ENCODE peak calls at places on chromosome 19, in six cellular contexts. One of them, this sample, is unnamed.

GRCh38 chr19:13116282-13117175 is at the start of gene TRMT1:
- DNase-seq in uterus: peak
- DNase-seq in hepatocyte: peak
- DNase-seq in cardiac muscle cell: peak
- DNase-seq in transverse colon: peak
- DNase-seq in right lobe of liver: peak
- DNase-seq in this sample: peak

GRCh38 chr19:50159078-50159477 is 4.0 kb downstream of the IZUMO2 start:
- DNase-seq in uterus: no peak
- DNase-seq in hepatocyte: no peak
- DNase-seq in cardiac muscle cell: no peak
- DNase-seq in transverse colon: no peak
- DNase-seq in right lobe of liver: no peak
- DNase-seq in this sample: no peak

GRCh38 chr19:4641132-4641531 is 1.8 kb downstream of the TNFAIP8L1 start:
- DNase-seq in uterus: no peak
- DNase-seq in hepatocyte: peak
- DNase-seq in cardiac muscle cell: no peak
- DNase-seq in transverse colon: no peak
- DNase-seq in right lobe of liver: no peak
- DNase-seq in this sample: no peak

GRCh38 chr19:14843587-14843986 is 5.1 kb downstream of the OR7A10 start:
- DNase-seq in uterus: no peak
- DNase-seq in hepatocyte: no peak
- DNase-seq in cardiac muscle cell: peak
- DNase-seq in transverse colon: no peak
- DNase-seq in right lobe of liver: no peak
- DNase-seq in this sample: no peak

GRCh38 chr19:8161135-8161646 is 11.8 kb upstream of the FBN3 start:
- DNase-seq in uterus: no peak
- DNase-seq in hepatocyte: no peak
- DNase-seq in cardiac muscle cell: peak
- DNase-seq in transverse colon: no peak
- DNase-seq in right lobe of liver: peak
- DNase-seq in this sample: no peak

GRCh38 chr19:29107831-29108230 is 105.1 kb downstream of the UQCRFS1 start:
- DNase-seq in uterus: no peak
- DNase-seq in hepatocyte: no peak
- DNase-seq in cardiac muscle cell: no peak
- DNase-seq in transverse colon: no peak
- DNase-seq in right lobe of liver: no peak
- DNase-seq in this sample: no peak

GRCh38 chr19:29120471-29120870 is 92.5 kb downstream of the UQCRFS1 start:
- DNase-seq in uterus: no peak
- DNase-seq in hepatocyte: no peak
- DNase-seq in cardiac muscle cell: no peak
- DNase-seq in transverse colon: no peak
- DNase-seq in right lobe of liver: no peak
- DNase-seq in this sample: no peak

GRCh38 chr19:57302020-57302465 is 18.2 kb upstream of the ZNF543 start:
- DNase-seq in uterus: no peak
- DNase-seq in hepatocyte: peak
- DNase-seq in cardiac muscle cell: peak
- DNase-seq in transverse colon: no peak
- DNase-seq in right lobe of liver: no peak
- DNase-seq in this sample: peak

GRCh38 chr19:37635076-37636056 is 19.9 kb downstream of the ZFP30 start:
- DNase-seq in uterus: no peak
- DNase-seq in hepatocyte: no peak
- DNase-seq in cardiac muscle cell: no peak
- DNase-seq in transverse colon: no peak
- DNase-seq in right lobe of liver: no peak
- DNase-seq in this sample: no peak

GRCh38 chr19:48398329-48399235 is 5.1 kb downstream of the GRIN2D start:
- DNase-seq in uterus: peak
- DNase-seq in hepatocyte: peak
- DNase-seq in cardiac muscle cell: peak
- DNase-seq in transverse colon: peak
- DNase-seq in right lobe of liver: peak
- DNase-seq in this sample: peak

GRCh38 chr19:3073931-3074595 is 11.8 kb upstream of the TLE5 start:
- DNase-seq in uterus: peak
- DNase-seq in hepatocyte: no peak
- DNase-seq in cardiac muscle cell: peak
- DNase-seq in transverse colon: peak
- DNase-seq in right lobe of liver: no peak
- DNase-seq in this sample: peak

GRCh38 chr19:35299523-35300339 is 7.8 kb downstream of the MAG start:
- DNase-seq in uterus: no peak
- DNase-seq in hepatocyte: no peak
- DNase-seq in cardiac muscle cell: no peak
- DNase-seq in transverse colon: no peak
- DNase-seq in right lobe of liver: no peak
- DNase-seq in this sample: no peak

GRCh38 chr19:4866595-4867424 is 657 bp downstream of the PLIN3 start:
- DNase-seq in uterus: peak
- DNase-seq in hepatocyte: peak
- DNase-seq in cardiac muscle cell: peak
- DNase-seq in transverse colon: peak
- DNase-seq in right lobe of liver: peak
- DNase-seq in this sample: peak

GRCh38 chr19:31284621-31285020 is 64.6 kb downstream of the TSHZ3 start:
- DNase-seq in uterus: no peak
- DNase-seq in hepatocyte: no peak
- DNase-seq in cardiac muscle cell: no peak
- DNase-seq in transverse colon: no peak
- DNase-seq in right lobe of liver: no peak
- DNase-seq in this sample: no peak

GRCh38 chr19:54209748-54210494 is 9.3 kb downstream of the RPS9 start:
- DNase-seq in uterus: peak
- DNase-seq in hepatocyte: peak
- DNase-seq in cardiac muscle cell: peak
- DNase-seq in transverse colon: peak
- DNase-seq in right lobe of liver: peak
- DNase-seq in this sample: peak

GRCh38 chr19:44003461-44004134 is 841 bp downstream of the ZNF230 start:
- DNase-seq in uterus: no peak
- DNase-seq in hepatocyte: peak
- DNase-seq in cardiac muscle cell: peak
- DNase-seq in transverse colon: peak
- DNase-seq in right lobe of liver: no peak
- DNase-seq in this sample: peak

GRCh38 chr19:44635581-44636438 is 7.9 kb upstream of the PVR start:
- DNase-seq in uterus: no peak
- DNase-seq in hepatocyte: no peak
- DNase-seq in cardiac muscle cell: no peak
- DNase-seq in transverse colon: no peak
- DNase-seq in right lobe of liver: no peak
- DNase-seq in this sample: no peak

GRCh38 chr19:57886046-57886445 is 2.8 kb downstream of the ZNF814 start:
- DNase-seq in uterus: no peak
- DNase-seq in hepatocyte: no peak
- DNase-seq in cardiac muscle cell: no peak
- DNase-seq in transverse colon: no peak
- DNase-seq in right lobe of liver: no peak
- DNase-seq in this sample: no peak

GRCh38 chr19:50204811-50205675 is 1.6 kb downstream of the MYH14 start:
- DNase-seq in uterus: no peak
- DNase-seq in hepatocyte: peak
- DNase-seq in cardiac muscle cell: no peak
- DNase-seq in transverse colon: peak
- DNase-seq in right lobe of liver: peak
- DNase-seq in this sample: peak

GRCh38 chr19:44718441-44719261 is 19.7 kb downstream of the CEACAM16 start:
- DNase-seq in uterus: peak
- DNase-seq in hepatocyte: peak
- DNase-seq in cardiac muscle cell: peak
- DNase-seq in transverse colon: peak
- DNase-seq in right lobe of liver: peak
- DNase-seq in this sample: peak

GRCh38 chr19:15900504-15900903 is 2.6 kb upstream of the CYP4F2 start:
- DNase-seq in uterus: no peak
- DNase-seq in hepatocyte: no peak
- DNase-seq in cardiac muscle cell: no peak
- DNase-seq in transverse colon: no peak
- DNase-seq in right lobe of liver: no peak
- DNase-seq in this sample: no peak
- TF ChIP-seq CTCF in uterus: no peak
- TF ChIP-seq CTCF in hepatocyte: no peak
- TF ChIP-seq CTCF in cardiac muscle cell: no peak
- TF ChIP-seq CTCF in transverse colon: no peak
- TF ChIP-seq CTCF in right lobe of liver: no peak
- TF ChIP-seq CTCF in this sample: no peak

DNA sequence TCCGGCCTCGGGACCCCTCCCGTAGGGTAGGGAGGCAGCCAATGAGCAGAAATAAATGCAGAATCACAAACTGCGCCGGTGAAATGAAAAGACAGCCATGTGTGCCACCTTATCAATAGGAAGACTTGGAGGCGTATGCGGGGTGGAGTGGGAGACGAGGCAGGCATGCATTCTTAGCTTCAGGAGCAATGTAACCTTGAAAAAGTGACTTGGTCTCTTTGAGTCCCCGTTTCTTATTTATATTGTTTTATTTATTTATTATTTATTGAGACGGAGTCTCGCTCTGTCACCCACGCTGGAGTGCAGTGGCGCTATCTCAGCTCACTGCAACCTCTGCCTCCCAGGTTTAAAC is 16.0 kb downstream of the SSC5D start:
- DNase-seq in uterus: no peak
- DNase-seq in hepatocyte: no peak
- DNase-seq in cardiac muscle cell: no peak
- DNase-seq in transverse colon: no peak
- DNase-seq in right lobe of liver: no peak
- DNase-seq in this sample: no peak
- TF ChIP-seq CTCF in uterus: no peak
- TF ChIP-seq CTCF in hepatocyte: no peak
- TF ChIP-seq CTCF in cardiac muscle cell: no peak
- TF ChIP-seq CTCF in transverse colon: no peak
- TF ChIP-seq CTCF in right lobe of liver: no peak
- TF ChIP-seq CTCF in this sample: no peak

DNA sequence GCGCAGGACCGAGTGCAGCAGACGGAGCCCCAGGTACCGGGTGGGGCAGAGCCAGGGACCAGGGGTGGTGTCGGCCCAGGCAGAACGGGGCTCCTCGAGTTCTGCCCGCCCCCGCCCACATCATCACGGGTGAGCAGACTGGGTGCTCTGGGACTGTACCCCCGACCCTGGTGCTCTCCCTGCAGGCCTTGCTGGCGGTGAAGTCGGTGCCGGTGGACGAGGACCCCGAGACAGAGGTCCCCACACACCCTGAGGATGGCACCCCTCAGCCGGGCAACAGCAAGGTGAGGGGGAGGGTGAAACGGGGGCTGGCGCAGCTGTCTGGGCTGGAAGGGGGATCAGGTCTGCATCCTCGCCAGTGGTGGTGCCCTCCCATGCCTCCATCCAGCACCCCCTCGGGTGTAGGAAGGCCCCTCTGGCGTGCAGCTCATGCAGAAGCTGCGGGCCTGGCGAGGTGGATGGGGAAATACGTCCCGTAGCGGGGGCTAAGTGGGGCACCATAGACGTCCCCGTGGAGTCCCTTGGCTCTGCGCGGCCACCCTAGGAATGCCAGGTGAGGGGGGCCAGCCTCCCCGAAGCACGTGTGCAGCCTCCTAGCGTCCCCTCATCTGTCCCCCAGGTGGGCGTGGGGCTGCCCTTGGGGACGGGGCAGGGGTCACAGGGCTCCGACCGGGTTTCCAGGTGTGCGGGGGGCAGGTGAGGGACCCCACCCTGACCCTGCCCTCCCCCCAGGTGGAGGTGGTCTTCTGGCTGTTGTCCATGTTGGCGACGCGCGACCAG is 6.4 kb downstream of the APC2 start:
- DNase-seq in uterus: no peak
- DNase-seq in hepatocyte: no peak
- DNase-seq in cardiac muscle cell: no peak
- DNase-seq in transverse colon: no peak
- DNase-seq in right lobe of liver: no peak
- DNase-seq in this sample: no peak
- TF ChIP-seq CTCF in uterus: no peak
- TF ChIP-seq CTCF in hepatocyte: no peak
- TF ChIP-seq CTCF in cardiac muscle cell: peak
- TF ChIP-seq CTCF in transverse colon: no peak
- TF ChIP-seq CTCF in right lobe of liver: no peak
- TF ChIP-seq CTCF in this sample: no peak

GRCh38 chr19:32677657-32678056 is 2.0 kb downstream of the RGS9BP start:
- DNase-seq in uterus: no peak
- DNase-seq in hepatocyte: peak
- DNase-seq in cardiac muscle cell: no peak
- DNase-seq in transverse colon: no peak
- DNase-seq in right lobe of liver: no peak
- DNase-seq in this sample: no peak
- TF ChIP-seq CTCF in uterus: no peak
- TF ChIP-seq CTCF in hepatocyte: no peak
- TF ChIP-seq CTCF in cardiac muscle cell: no peak
- TF ChIP-seq CTCF in transverse colon: no peak
- TF ChIP-seq CTCF in right lobe of liver: no peak
- TF ChIP-seq CTCF in this sample: no peak

DNA sequence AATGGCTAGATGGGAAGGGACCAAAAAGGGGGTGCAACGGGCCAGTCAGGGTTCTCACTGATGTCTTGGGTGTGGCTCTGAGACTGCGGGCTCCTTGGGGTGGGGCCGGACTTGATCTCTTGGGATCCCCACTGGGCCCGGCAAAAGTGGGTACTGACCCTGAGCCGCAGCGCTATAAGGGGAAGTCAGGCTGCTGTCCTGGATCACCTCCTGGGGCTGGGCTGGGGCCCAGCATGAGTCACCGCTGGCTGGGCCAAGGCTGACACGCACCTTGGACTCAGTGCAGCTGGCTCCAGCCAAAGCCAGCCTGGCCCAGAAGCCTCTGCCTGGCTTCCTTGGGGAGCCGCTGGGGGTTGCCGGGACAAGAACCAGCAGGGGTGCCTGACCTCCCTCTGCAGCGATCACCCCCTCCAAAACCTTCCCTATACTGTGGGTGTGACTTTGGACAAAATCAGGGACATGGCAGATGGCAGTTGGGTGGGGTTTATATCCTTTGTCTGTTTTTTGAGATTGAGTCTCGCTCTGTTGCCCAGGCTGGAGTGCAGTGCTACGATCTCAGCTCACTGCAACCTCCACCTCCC is 614 bp upstream of the IQCN start:
- DNase-seq in uterus: peak
- DNase-seq in hepatocyte: peak
- DNase-seq in cardiac muscle cell: peak
- DNase-seq in transverse colon: peak
- DNase-seq in right lobe of liver: peak
- DNase-seq in this sample: peak
- TF ChIP-seq CTCF in uterus: no peak
- TF ChIP-seq CTCF in hepatocyte: no peak
- TF ChIP-seq CTCF in cardiac muscle cell: no peak
- TF ChIP-seq CTCF in transverse colon: peak
- TF ChIP-seq CTCF in right lobe of liver: no peak
- TF ChIP-seq CTCF in this sample: peak

This sample was measured in adrenal gland.